ENCODE peak calls at places on chromosomes 1 and 21, in seven cellular contexts. G is NCI-H2029, P is lower leg skin, H is C1 segment of cervical spinal cord, E is HCT116, Q is bronchial epithelial cell, U is AG04449. Z is an unnamed sample.
A peak's percentile ranks its signal among the peaks of the same experiment; 100 is the strongest.

GRCh38 chr1:41277371-41277994 is 35.4 kb upstream of the SCMH1 start:
- DNase-seq in E (no peak), H (no peak), P (no peak), Q (no peak), U (no peak), G (no peak), Z (no peak)

GRCh38 chr1:194227157-194227556 is 1040.7 kb upstream of the B3GALT2 start:
- DNase-seq in Q (peak; percentile 67), H (no peak), U (no peak), G (no peak), P (no peak), E (no peak), Z (no peak)

GRCh38 chr21:16534408-16535099 is 804.8 kb downstream of the USP25 start:
- DNase-seq in Q (peak; percentile 40), E (no peak), H (no peak), U (no peak), P (peak; percentile 79), G (peak; percentile 14), Z (peak; percentile 61)

GRCh38 chr1:160739098-160739511 is at the start of gene SLAMF7:
- DNase-seq in G (no peak), P (peak; percentile 25), U (no peak), E (no peak), H (no peak), Q (peak; percentile 86), Z (no peak)

GRCh38 chr1:43316738-43317520 is 16.1 kb downstream of the TIE1 start:
- DNase-seq in P (no peak), E (no peak), H (no peak), U (no peak), G (no peak), Q (no peak), Z (no peak)

GRCh38 chr1:54109131-54110105 is 43.4 kb downstream of the CDCP2 start:
- DNase-seq in U (no peak), E (no peak), P (no peak), H (no peak), G (no peak), Q (no peak), Z (no peak)

GRCh38 chr1:145719230-145720079 is at the start of gene CD160:
- DNase-seq in H (no peak), P (no peak), E (no peak), G (no peak), Q (no peak), U (no peak), Z (no peak)

GRCh38 chr1:232983817-232984567 is 33.6 kb downstream of the NTPCR start:
- DNase-seq in Q (no peak), H (no peak), G (no peak), P (no peak), E (no peak), U (no peak), Z (no peak)

GRCh38 chr1:176222196-176222595 is 15.1 kb upstream of the COP1 start:
- DNase-seq in E (no peak), H (no peak), Q (no peak), G (no peak), P (no peak), U (no peak), Z (no peak)

GRCh38 chr1:30851286-30851685 is 57.3 kb downstream of the SDC3 start:
- DNase-seq in H (no peak), E (no peak), P (no peak), U (no peak), G (no peak), Q (no peak), Z (no peak)

GRCh38 chr1:50105430-50105829 is 3.3 kb upstream of the ELAVL4 start:
- DNase-seq in E (no peak), U (no peak), G (no peak), Q (no peak), P (no peak), H (no peak), Z (peak; percentile 2)

GRCh38 chr1:229409616-229410369 is 24.1 kb downstream of the ACTA1 start:
- DNase-seq in U (no peak), P (no peak), Q (no peak), G (no peak), E (no peak), H (no peak), Z (no peak)

GRCh38 chr1:170699696-170700095 is 35.8 kb downstream of the PRRX1 start:
- DNase-seq in H (no peak), G (no peak), E (no peak), Q (no peak), U (no peak), P (no peak), Z (no peak)

GRCh38 chr1:94240822-94241221 is 3.4 kb upstream of the ARHGAP29 start:
- DNase-seq in E (no peak), P (no peak), G (peak; percentile 17), U (no peak), Q (no peak), H (no peak), Z (no peak)

GRCh38 chr1:204172404-204173049 is 6.4 kb upstream of the REN start:
- DNase-seq in P (no peak), U (no peak), E (no peak), G (no peak), Q (no peak), H (no peak), Z (no peak)

Z was measured in NCI-H460.